ENCODE peak calls at places on chromosome 22, in four cellular contexts. W, C, S and G are unnamed samples.

GRCh38 chr22:19206287-19206686 is 27.8 kb upstream of the SLC25A1 start:
- DNase-seq in S (no peak), C (no peak), W (no peak), G (no peak)

GRCh38 chr22:49344196-49344595 is 483.5 kb downstream of the BRD1 start:
- DNase-seq in S (no peak), C (no peak), W (no peak), G (no peak)

GRCh38 chr22:44444341-44445306 is 53.4 kb downstream of the RTL6 start:
- DNase-seq in S (no peak), C (no peak), W (no peak), G (no peak)

GRCh38 chr22:50009251-50009650 is 3.3 kb downstream of the IL17REL start:
- DNase-seq in W (no peak), S (no peak), C (no peak), G (no peak)

GRCh38 chr22:48680601-48681000 is 1147.1 kb downstream of the BRD1 start:
- DNase-seq in W (no peak), C (no peak), S (no peak), G (no peak)

GRCh38 chr22:39296981-39297489 is 22.4 kb downstream of the RPL3 start:
- DNase-seq in W (no peak), C (no peak), S (no peak), G (no peak)

GRCh38 chr22:22684605-22685561 is 40.5 kb downstream of the GGTLC2 start:
- DNase-seq in S (peak), C (no peak), W (no peak), G (peak)

GRCh38 chr22:49046000-49046545 is 781.6 kb downstream of the BRD1 start:
- DNase-seq in W (no peak), S (no peak), C (no peak), G (no peak)

GRCh38 chr22:31036671-31037550 is 44.2 kb upstream of the SMTN start:
- DNase-seq in S (no peak), W (no peak), C (no peak), G (peak)

GRCh38 chr22:20566420-20567260 is 59.2 kb downstream of the MED15 start:
- DNase-seq in W (peak), C (no peak), S (peak), G (peak)

GRCh38 chr22:37326726-37327125 is 44.4 kb downstream of the CYTH4 start:
- DNase-seq in C (no peak), S (no peak), W (no peak), G (no peak)

GRCh38 chr22:38758276-38758945 is 2.6 kb upstream of the SUN2 start:
- DNase-seq in C (peak), W (peak), S (peak), G (no peak)

GRCh38 chr22:27795053-27795452 is 6.5 kb downstream of the MN1 start:
- DNase-seq in S (no peak), C (no peak), W (no peak), G (no peak)

GRCh38 chr22:39240841-39241631 is 3.7 kb downstream of the PDGFB start:
- DNase-seq in W (no peak), C (peak), S (no peak), G (no peak)

GRCh38 chr22:44362249-44363040 is 49.7 kb upstream of the SHISAL1 start:
- DNase-seq in S (no peak), W (no peak), C (no peak), G (no peak)

GRCh38 chr22:50171319-50171964 is 911 bp downstream of the PANX2 start:
- DNase-seq in W (no peak), S (no peak), C (no peak), G (no peak)

GRCh38 chr22:41478891-41479521 is 10.1 kb downstream of the ACO2 start:
- DNase-seq in W (no peak), C (no peak), S (no peak), G (peak)

GRCh38 chr22:41504397-41504796 is 35.5 kb downstream of the ACO2 start:
- DNase-seq in C (no peak), S (no peak), W (no peak), G (peak)

GRCh38 chr22:19886605-19887250 is 32.1 kb upstream of the GNB1L start:
- DNase-seq in S (peak), W (no peak), C (no peak), G (peak)

GRCh38 chr22:45688606-45689080 is 17.0 kb downstream of the ATXN10 start:
- DNase-seq in W (no peak), S (no peak), C (no peak), G (peak)

GRCh38 chr22:39173787-39174497 is 21.5 kb upstream of the CBX7 start:
- DNase-seq in W (no peak), C (peak), S (peak), G (no peak)

GRCh38 chr22:19109198-19110063 is 12.8 kb downstream of the DGCR2 start:
- DNase-seq in S (peak), C (peak), W (peak), G (peak)

GRCh38 chr22:34308101-34308500 is 387.8 kb upstream of the LARGE1 start:
- DNase-seq in C (no peak), W (no peak), S (no peak), G (no peak)

GRCh38 chr22:41415554-41415953 is 31.0 kb downstream of the TOB2 start:
- DNase-seq in W (no peak), S (no peak), C (no peak), G (no peak)